ENCODE peak calls at places on chromosomes 4 and X, in seven cellular contexts. One of them, this sample, is unnamed.

GRCh38 chrX:72569786-72570185 is 2.9 kb downstream of the HDAC8 start:
- DNase-seq in AG10803: peak
- DNase-seq in left ventricle myocardium inferior: no peak
- DNase-seq in IMR-90: peak
- DNase-seq in CD8-positive, alpha-beta T cell: no peak
- DNase-seq in fibroblast of mammary gland: peak
- DNase-seq in psoas muscle: no peak
- DNase-seq in this sample: peak

GRCh38 chrX:105114554-105115130 is 105.9 kb downstream of the TEX13A start:
- DNase-seq in AG10803: no peak
- DNase-seq in psoas muscle: no peak
- DNase-seq in left ventricle myocardium inferior: no peak
- DNase-seq in CD8-positive, alpha-beta T cell: no peak
- DNase-seq in IMR-90: no peak
- DNase-seq in fibroblast of mammary gland: no peak
- DNase-seq in this sample: no peak

GRCh38 chr4:152099555-152099954 is 338.7 kb upstream of the GATB start:
- DNase-seq in left ventricle myocardium inferior: no peak
- DNase-seq in AG10803: no peak
- DNase-seq in IMR-90: no peak
- DNase-seq in fibroblast of mammary gland: no peak
- DNase-seq in CD8-positive, alpha-beta T cell: no peak
- DNase-seq in psoas muscle: no peak
- DNase-seq in this sample: no peak

GRCh38 chr4:61397174-61397573 is 197.0 kb downstream of the ADGRL3 start:
- DNase-seq in AG10803: no peak
- DNase-seq in IMR-90: peak
- DNase-seq in CD8-positive, alpha-beta T cell: no peak
- DNase-seq in left ventricle myocardium inferior: no peak
- DNase-seq in fibroblast of mammary gland: peak
- DNase-seq in psoas muscle: no peak
- DNase-seq in this sample: peak

GRCh38 chr4:134540588-134540987 is 339.0 kb upstream of the PABPC4L start:
- DNase-seq in IMR-90: no peak
- DNase-seq in CD8-positive, alpha-beta T cell: no peak
- DNase-seq in fibroblast of mammary gland: no peak
- DNase-seq in psoas muscle: no peak
- DNase-seq in left ventricle myocardium inferior: no peak
- DNase-seq in AG10803: no peak
- DNase-seq in this sample: no peak

GRCh38 chr4:187251896-187252295 is 528.2 kb upstream of the FAT1 start:
- DNase-seq in psoas muscle: no peak
- DNase-seq in fibroblast of mammary gland: no peak
- DNase-seq in IMR-90: peak
- DNase-seq in CD8-positive, alpha-beta T cell: no peak
- DNase-seq in AG10803: peak
- DNase-seq in left ventricle myocardium inferior: no peak
- DNase-seq in this sample: peak

GRCh38 chr4:185201983-185202962 is 1.5 kb downstream of the CFAP97 start:
- DNase-seq in left ventricle myocardium inferior: no peak
- DNase-seq in AG10803: peak
- DNase-seq in fibroblast of mammary gland: peak
- DNase-seq in psoas muscle: no peak
- DNase-seq in CD8-positive, alpha-beta T cell: peak
- DNase-seq in IMR-90: peak
- DNase-seq in this sample: peak

GRCh38 chrX:9534686-9535085 is 69.8 kb downstream of the TBL1X start:
- DNase-seq in fibroblast of mammary gland: peak
- DNase-seq in IMR-90: peak
- DNase-seq in CD8-positive, alpha-beta T cell: no peak
- DNase-seq in left ventricle myocardium inferior: no peak
- DNase-seq in AG10803: peak
- DNase-seq in psoas muscle: no peak
- DNase-seq in this sample: peak

GRCh38 chrX:71017396-71017939 is 50.7 kb downstream of the SNX12 start:
- DNase-seq in AG10803: no peak
- DNase-seq in psoas muscle: no peak
- DNase-seq in left ventricle myocardium inferior: no peak
- DNase-seq in IMR-90: peak
- DNase-seq in CD8-positive, alpha-beta T cell: no peak
- DNase-seq in fibroblast of mammary gland: no peak
- DNase-seq in this sample: peak

GRCh38 chrX:68332156-68332823 is 101.0 kb downstream of the OPHN1 start:
- DNase-seq in CD8-positive, alpha-beta T cell: no peak
- DNase-seq in left ventricle myocardium inferior: no peak
- DNase-seq in IMR-90: no peak
- DNase-seq in fibroblast of mammary gland: peak
- DNase-seq in psoas muscle: no peak
- DNase-seq in AG10803: peak
- DNase-seq in this sample: peak

GRCh38 chrX:33183366-33183765 is 28.0 kb downstream of the DMD start:
- DNase-seq in AG10803: no peak
- DNase-seq in IMR-90: peak
- DNase-seq in fibroblast of mammary gland: peak
- DNase-seq in CD8-positive, alpha-beta T cell: no peak
- DNase-seq in left ventricle myocardium inferior: peak
- DNase-seq in psoas muscle: peak
- DNase-seq in this sample: peak

GRCh38 chr4:108502366-108502765 is 118.0 kb upstream of the RPL34 start:
- DNase-seq in left ventricle myocardium inferior: no peak
- DNase-seq in psoas muscle: no peak
- DNase-seq in CD8-positive, alpha-beta T cell: no peak
- DNase-seq in IMR-90: no peak
- DNase-seq in fibroblast of mammary gland: no peak
- DNase-seq in AG10803: peak
- DNase-seq in this sample: no peak

GRCh38 chr4:157372154-157372553 is 151.6 kb downstream of the GRIA2 start:
- DNase-seq in IMR-90: no peak
- DNase-seq in fibroblast of mammary gland: no peak
- DNase-seq in AG10803: no peak
- DNase-seq in psoas muscle: no peak
- DNase-seq in left ventricle myocardium inferior: no peak
- DNase-seq in CD8-positive, alpha-beta T cell: no peak
- DNase-seq in this sample: no peak

GRCh38 chr4:70437212-70437611 is 34.8 kb upstream of the MUC7 start:
- DNase-seq in AG10803: no peak
- DNase-seq in left ventricle myocardium inferior: no peak
- DNase-seq in psoas muscle: no peak
- DNase-seq in CD8-positive, alpha-beta T cell: no peak
- DNase-seq in IMR-90: no peak
- DNase-seq in fibroblast of mammary gland: no peak
- DNase-seq in this sample: no peak

GRCh38 chr4:125115476-125115875 is 199.3 kb upstream of the FAT4 start:
- DNase-seq in left ventricle myocardium inferior: no peak
- DNase-seq in AG10803: peak
- DNase-seq in IMR-90: peak
- DNase-seq in psoas muscle: no peak
- DNase-seq in CD8-positive, alpha-beta T cell: no peak
- DNase-seq in fibroblast of mammary gland: peak
- DNase-seq in this sample: peak

GRCh38 chr4:8302331-8302730 is 32.8 kb downstream of the HTRA3 start:
- DNase-seq in left ventricle myocardium inferior: peak
- DNase-seq in CD8-positive, alpha-beta T cell: no peak
- DNase-seq in fibroblast of mammary gland: no peak
- DNase-seq in AG10803: no peak
- DNase-seq in psoas muscle: peak
- DNase-seq in IMR-90: no peak
- DNase-seq in this sample: no peak
- H3K4me3 ChIP-seq in left ventricle myocardium inferior: no peak
- H3K4me3 ChIP-seq in CD8-positive, alpha-beta T cell: no peak
- H3K4me3 ChIP-seq in fibroblast of mammary gland: no peak
- H3K4me3 ChIP-seq in AG10803: no peak
- H3K4me3 ChIP-seq in psoas muscle: no peak
- H3K4me3 ChIP-seq in IMR-90: no peak
- H3K4me3 ChIP-seq in this sample: no peak

DNA sequence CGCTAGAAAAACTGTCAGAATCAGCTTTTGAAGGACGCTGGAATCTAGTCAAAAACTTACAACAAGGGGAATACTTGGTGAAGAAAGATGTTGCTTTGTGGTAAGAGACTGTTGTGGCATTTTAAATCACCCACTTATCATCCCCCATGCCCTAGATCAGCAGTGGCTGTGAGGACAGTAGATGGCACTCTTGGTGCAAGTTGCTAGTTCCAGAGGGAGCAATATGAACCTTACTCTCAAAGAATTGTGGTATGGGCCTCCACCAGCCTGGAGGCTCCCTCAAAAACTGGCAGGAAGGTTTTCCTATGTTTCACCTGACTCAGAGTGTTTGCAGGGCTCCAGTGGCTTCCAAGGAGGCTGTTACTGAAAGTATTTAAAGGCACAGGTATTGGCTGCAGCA is 37.7 kb upstream of the SLC16A2 start:
- DNase-seq in fibroblast of mammary gland: peak
- DNase-seq in AG10803: peak
- DNase-seq in left ventricle myocardium inferior: no peak
- DNase-seq in CD8-positive, alpha-beta T cell: no peak
- DNase-seq in psoas muscle: no peak
- DNase-seq in IMR-90: peak
- DNase-seq in this sample: peak
- TF ChIP-seq CTCF in fibroblast of mammary gland: peak
- TF ChIP-seq CTCF in AG10803: peak
- TF ChIP-seq CTCF in left ventricle myocardium inferior: peak
- TF ChIP-seq CTCF in CD8-positive, alpha-beta T cell: no peak
- TF ChIP-seq CTCF in psoas muscle: peak
- TF ChIP-seq CTCF in IMR-90: peak
- TF ChIP-seq CTCF in this sample: peak

GRCh38 chrX:130083107-130083490 is 27.2 kb downstream of the ELF4 start:
- DNase-seq in IMR-90: no peak
- DNase-seq in psoas muscle: peak
- DNase-seq in CD8-positive, alpha-beta T cell: no peak
- DNase-seq in AG10803: no peak
- DNase-seq in left ventricle myocardium inferior: no peak
- DNase-seq in fibroblast of mammary gland: no peak
- DNase-seq in this sample: no peak

GRCh38 chrX:130085551-130085986 is 24.7 kb downstream of the ELF4 start:
- DNase-seq in left ventricle myocardium inferior: no peak
- DNase-seq in AG10803: peak
- DNase-seq in fibroblast of mammary gland: no peak
- DNase-seq in IMR-90: peak
- DNase-seq in psoas muscle: peak
- DNase-seq in CD8-positive, alpha-beta T cell: no peak
- DNase-seq in this sample: peak

GRCh38 chrX:130084651-130085237 is 25.6 kb downstream of the ELF4 start:
- DNase-seq in IMR-90: no peak
- DNase-seq in CD8-positive, alpha-beta T cell: no peak
- DNase-seq in AG10803: no peak
- DNase-seq in psoas muscle: peak
- DNase-seq in left ventricle myocardium inferior: no peak
- DNase-seq in fibroblast of mammary gland: no peak
- DNase-seq in this sample: no peak

GRCh38 chrX:130083656-130084382 is 26.5 kb downstream of the ELF4 start:
- DNase-seq in left ventricle myocardium inferior: no peak
- DNase-seq in AG10803: no peak
- DNase-seq in psoas muscle: peak
- DNase-seq in fibroblast of mammary gland: no peak
- DNase-seq in IMR-90: no peak
- DNase-seq in CD8-positive, alpha-beta T cell: no peak
- DNase-seq in this sample: no peak

DNA sequence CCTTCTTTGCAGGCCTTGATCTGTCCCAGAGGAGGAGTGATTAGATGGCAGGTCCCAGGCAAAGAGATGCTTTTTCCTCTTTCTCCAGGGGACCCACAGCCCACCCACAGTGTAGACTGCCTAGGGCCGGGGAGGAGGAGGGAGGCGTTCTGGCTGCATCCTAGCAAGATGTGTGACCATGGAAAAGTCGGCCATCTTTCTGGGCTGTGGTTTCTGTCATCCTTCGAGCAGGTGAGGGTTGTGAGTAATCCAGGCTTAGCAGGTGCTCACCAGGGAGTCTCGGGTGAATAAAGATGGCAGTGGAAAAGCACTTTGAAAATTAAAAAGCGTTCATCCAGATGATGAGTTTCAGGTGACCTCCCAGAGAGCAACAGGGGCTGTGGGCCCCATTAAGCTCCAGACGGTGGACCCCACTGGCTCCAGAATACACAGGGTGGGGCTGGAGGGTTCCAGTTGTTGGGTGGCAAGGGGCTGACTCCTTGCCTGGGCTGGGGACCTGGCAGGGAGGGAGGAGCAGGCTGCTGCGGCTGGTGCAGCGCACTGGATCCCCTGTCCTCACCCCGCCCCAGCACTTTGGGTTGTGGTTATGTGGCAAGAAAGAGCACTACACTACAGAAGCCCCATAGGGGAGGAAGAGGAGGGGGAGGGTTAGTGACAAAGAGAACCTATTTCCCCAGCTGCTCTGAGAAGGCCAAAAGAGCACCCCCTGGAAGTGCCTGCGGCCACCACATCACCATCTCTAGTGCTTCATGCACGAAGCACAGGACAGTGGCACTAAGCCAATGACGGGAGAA is 23.7 kb downstream of the ELF4 start:
- DNase-seq in psoas muscle: peak
- DNase-seq in left ventricle myocardium inferior: no peak
- DNase-seq in fibroblast of mammary gland: no peak
- DNase-seq in AG10803: no peak
- DNase-seq in IMR-90: no peak
- DNase-seq in CD8-positive, alpha-beta T cell: peak
- DNase-seq in this sample: no peak
- H3K4me3 ChIP-seq in psoas muscle: no peak
- H3K4me3 ChIP-seq in left ventricle myocardium inferior: no peak
- H3K4me3 ChIP-seq in fibroblast of mammary gland: no peak
- H3K4me3 ChIP-seq in AG10803: no peak
- H3K4me3 ChIP-seq in IMR-90: no peak
- H3K4me3 ChIP-seq in CD8-positive, alpha-beta T cell: peak
- H3K4me3 ChIP-seq in this sample: no peak

GRCh38 chr4:174578366-174578765 is 56.1 kb upstream of the HPGD start:
- DNase-seq in CD8-positive, alpha-beta T cell: no peak
- DNase-seq in IMR-90: no peak
- DNase-seq in psoas muscle: no peak
- DNase-seq in fibroblast of mammary gland: peak
- DNase-seq in AG10803: peak
- DNase-seq in left ventricle myocardium inferior: no peak
- DNase-seq in this sample: peak

GRCh38 chr4:174586651-174587050 is 64.4 kb upstream of the HPGD start:
- DNase-seq in psoas muscle: no peak
- DNase-seq in left ventricle myocardium inferior: no peak
- DNase-seq in fibroblast of mammary gland: no peak
- DNase-seq in IMR-90: no peak
- DNase-seq in AG10803: no peak
- DNase-seq in CD8-positive, alpha-beta T cell: no peak
- DNase-seq in this sample: no peak

GRCh38 chr4:174580597-174580996 is 58.3 kb upstream of the HPGD start:
- DNase-seq in CD8-positive, alpha-beta T cell: no peak
- DNase-seq in IMR-90: no peak
- DNase-seq in left ventricle myocardium inferior: no peak
- DNase-seq in psoas muscle: no peak
- DNase-seq in AG10803: no peak
- DNase-seq in fibroblast of mammary gland: peak
- DNase-seq in this sample: no peak

GRCh38 chr4:174579421-174579820 is 57.1 kb upstream of the HPGD start:
- DNase-seq in psoas muscle: no peak
- DNase-seq in fibroblast of mammary gland: peak
- DNase-seq in CD8-positive, alpha-beta T cell: no peak
- DNase-seq in left ventricle myocardium inferior: no peak
- DNase-seq in AG10803: no peak
- DNase-seq in IMR-90: no peak
- DNase-seq in this sample: no peak

DNA sequence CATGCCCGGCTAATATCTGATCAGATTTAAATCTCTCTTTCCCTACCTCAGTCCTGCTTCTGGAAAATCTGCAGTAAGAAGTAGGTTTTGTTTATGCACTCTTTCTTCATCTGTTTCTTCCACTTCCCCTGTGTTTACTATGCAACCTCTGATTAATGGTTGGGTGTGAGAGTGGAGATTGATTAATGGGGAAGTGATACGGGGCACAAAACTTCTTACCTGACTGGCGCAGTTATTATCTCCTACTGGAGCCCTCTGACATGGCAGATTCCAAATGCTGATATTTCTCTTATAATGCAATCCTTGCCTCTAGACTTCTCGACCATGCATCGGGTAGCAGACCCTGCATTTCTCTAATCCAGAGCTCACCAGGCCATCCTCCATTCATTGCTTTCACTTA is 60.2 kb upstream of the HPGD start:
- DNase-seq in AG10803: no peak
- DNase-seq in CD8-positive, alpha-beta T cell: no peak
- DNase-seq in fibroblast of mammary gland: no peak
- DNase-seq in left ventricle myocardium inferior: no peak
- DNase-seq in psoas muscle: no peak
- DNase-seq in IMR-90: no peak
- DNase-seq in this sample: no peak
- TF ChIP-seq CTCF in AG10803: no peak
- TF ChIP-seq CTCF in CD8-positive, alpha-beta T cell: no peak
- TF ChIP-seq CTCF in fibroblast of mammary gland: no peak
- TF ChIP-seq CTCF in left ventricle myocardium inferior: no peak
- TF ChIP-seq CTCF in psoas muscle: no peak
- TF ChIP-seq CTCF in IMR-90: no peak
- TF ChIP-seq CTCF in this sample: no peak